ENCODE peak calls at places on chromosomes 6 and 20, in six cellular contexts. C is CD4-positive, alpha-beta T cell; A is natural killer cell; Y is BJ; X is H9; Z is AG04449. M is an unnamed sample.

GRCh38 chr6:169978615-169979161 is 227.3 kb downstream of the ERMARD start:
- DNase-seq in Z (no peak), X (no peak), A (no peak), C (no peak), Y (no peak), M (no peak)

GRCh38 chr20:38935285-38935684 is 9.1 kb downstream of the FAM83D start:
- DNase-seq in A (no peak), Y (no peak), Z (no peak), C (no peak), X (no peak), M (no peak)

GRCh38 chr20:61253640-61254511 is 1.8 kb downstream of the CDH4 start:
- DNase-seq in Z (no peak), Y (no peak), X (peak), A (no peak), C (no peak), M (peak)

GRCh38 chr6:113476937-113477839 is 380.0 kb upstream of the MARCKS start:
- DNase-seq in X (no peak), C (no peak), Z (no peak), Y (no peak), A (no peak), M (no peak)

GRCh38 chr20:57936636-57937310 is 227.0 kb upstream of the PMEPA1 start:
- DNase-seq in C (no peak), X (no peak), Y (no peak), A (no peak), Z (no peak), M (no peak)

GRCh38 chr6:138109042-138109997 is 2.1 kb upstream of the PERP start:
- DNase-seq in A (peak), Y (no peak), X (no peak), Z (no peak), C (peak), M (peak)

GRCh38 chr6:51959744-51960383 is 127.5 kb downstream of the PKHD1 start:
- DNase-seq in A (no peak), Y (peak), C (no peak), Z (no peak), X (peak), M (peak)

GRCh38 chr6:41336824-41337223 is 1.4 kb downstream of the NCR2 start:
- DNase-seq in X (no peak), A (no peak), Z (no peak), Y (no peak), C (no peak), M (no peak)

GRCh38 chr6:158969148-158969547 is 30.9 kb downstream of the RSPH3 start:
- DNase-seq in Z (no peak), X (no peak), A (no peak), Y (no peak), C (no peak), M (no peak)

GRCh38 chr20:846894-847278 is 13.4 kb downstream of the FAM110A start:
- DNase-seq in Y (no peak), A (peak), Z (no peak), C (peak), X (no peak), M (no peak)

GRCh38 chr20:58081842-58082241 is 146.6 kb downstream of the ANKRD60 start:
- DNase-seq in Z (no peak), A (no peak), Y (peak), C (no peak), X (no peak), M (no peak)

GRCh38 chr6:30947231-30947630 is 6.5 kb downstream of the MUCL3 start:
- DNase-seq in Z (no peak), C (no peak), X (no peak), A (no peak), Y (no peak), M (no peak)

GRCh38 chr6:2485116-2485515 is 239.7 kb upstream of the GMDS start:
- DNase-seq in C (no peak), Z (no peak), A (no peak), X (no peak), Y (no peak), M (no peak)

GRCh38 chr6:39330057-39330456 is 7.6 kb upstream of the KCNK16 start:
- DNase-seq in Z (no peak), X (no peak), Y (no peak), A (no peak), C (no peak), M (no peak)

GRCh38 chr20:46210672-46211330 is 92.7 kb downstream of the CD40 start:
- DNase-seq in Z (no peak), A (no peak), X (no peak), C (no peak), Y (no peak), M (no peak)

GRCh38 chr6:79874531-79875132 is 72.7 kb downstream of the ELOVL4 start:
- DNase-seq in Y (no peak), A (no peak), C (no peak), Z (no peak), X (no peak), M (no peak)

GRCh38 chr6:2563635-2564034 is 187.1 kb downstream of the MYLK4 start:
- DNase-seq in C (no peak), Y (no peak), Z (no peak), X (no peak), A (no peak), M (no peak)

GRCh38 chr6:147712841-147713240 is 204.4 kb downstream of the SAMD5 start:
- DNase-seq in X (no peak), Y (no peak), A (no peak), C (no peak), Z (no peak), M (no peak)

GRCh38 chr20:38127011-38127621 is 38.0 kb downstream of the TGM2 start:
- DNase-seq in A (no peak), C (no peak), Y (no peak), Z (no peak), X (no peak), M (no peak)

DNA sequence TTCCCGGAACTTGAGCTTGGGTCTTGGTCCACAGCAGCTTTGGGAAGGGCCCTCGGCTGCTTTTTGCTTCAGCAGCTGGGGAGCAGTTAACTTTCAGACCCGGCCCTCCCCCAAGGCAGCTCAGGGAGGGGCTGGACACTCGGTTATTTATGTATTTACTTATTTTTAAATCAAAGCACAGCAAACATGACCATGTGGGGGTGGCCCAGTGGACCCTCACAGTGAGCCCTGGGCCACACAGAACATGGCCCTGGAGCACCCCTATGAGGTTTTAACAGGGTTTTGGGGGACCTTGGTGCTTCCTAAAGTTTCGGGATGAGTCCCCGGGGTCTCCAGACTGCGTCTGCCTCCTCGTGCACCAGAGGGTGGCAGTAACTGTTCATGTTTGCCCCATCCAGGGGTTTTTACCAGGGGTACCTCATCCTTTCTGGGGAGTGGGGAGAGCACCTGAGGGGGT is 26.6 kb upstream of the NPBWR2 start:
- DNase-seq in X (no peak), C (no peak), Y (no peak), A (no peak), Z (no peak), M (no peak)
- TF ChIP-seq CTCF in X (peak), C (no peak), Y (no peak), A (no peak), Z (no peak), M (no peak)

DNA sequence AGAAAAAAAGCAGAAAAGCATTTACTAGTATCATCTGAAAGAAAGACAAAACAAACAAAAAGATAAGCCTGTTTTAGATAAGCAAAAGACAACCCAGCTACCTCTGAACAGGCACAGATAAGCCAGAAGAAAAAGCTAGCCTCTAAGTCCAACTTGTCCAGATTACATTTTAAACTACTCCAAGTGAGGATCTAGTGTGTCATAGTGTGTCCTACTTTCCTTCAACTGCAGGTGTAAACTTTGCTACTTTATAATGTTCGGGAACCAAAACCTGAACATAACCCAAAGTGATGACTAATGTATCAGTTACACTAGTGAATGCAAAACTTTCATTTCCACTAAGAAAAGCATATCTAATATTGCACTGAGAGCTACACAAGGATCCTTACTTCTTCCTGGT is 19.5 kb downstream of the ADNP start:
- DNase-seq in A (no peak), Y (no peak), X (no peak), Z (no peak), C (no peak), M (no peak)
- TF ChIP-seq CTCF in A (no peak), Y (no peak), X (no peak), Z (no peak), C (no peak), M (no peak)

GRCh38 chr20:54201268-54201846 is 6.5 kb upstream of the PFDN4 start:
- DNase-seq in C (no peak), X (no peak), Y (no peak), Z (no peak), A (no peak), M (no peak)
- TF ChIP-seq CTCF in C (no peak), X (no peak), Y (no peak), Z (no peak), A (no peak), M (no peak)

DNA sequence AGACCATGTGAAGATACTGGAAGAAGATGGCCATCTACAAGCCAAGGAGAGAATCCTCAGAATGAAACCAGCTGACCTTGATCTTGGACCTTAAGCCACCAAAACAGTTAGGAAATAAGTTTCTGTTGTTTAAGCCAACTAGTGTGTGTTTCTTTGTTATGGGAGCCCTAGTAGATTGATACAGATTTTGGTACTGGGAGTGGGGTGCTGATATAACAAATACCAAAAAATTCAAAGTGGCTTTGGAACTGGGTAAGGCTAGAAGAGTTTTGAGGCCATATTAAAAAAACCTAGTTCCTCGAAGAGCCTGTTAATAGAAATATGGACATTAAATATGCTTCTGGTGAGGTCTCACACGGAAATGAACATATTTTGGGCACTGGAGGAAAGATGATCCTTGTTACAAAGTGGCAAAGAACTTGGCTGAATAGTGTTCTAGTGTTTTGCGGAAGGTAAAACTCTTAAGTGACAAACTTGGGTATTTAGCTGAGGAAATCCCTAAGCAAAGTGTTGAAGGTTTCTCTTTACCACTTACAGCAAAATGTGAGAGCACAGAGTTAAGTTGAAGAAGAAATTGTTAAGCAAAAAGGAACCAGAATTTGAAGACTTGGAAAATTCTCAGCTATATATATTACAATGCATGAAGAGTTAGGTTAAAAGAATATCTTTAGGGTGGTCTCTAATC is 55.1 kb upstream of the CD83 start:
- DNase-seq in A (no peak), X (no peak), Y (no peak), Z (no peak), C (no peak), M (no peak)
- TF ChIP-seq CTCF in A (no peak), X (no peak), Y (no peak), Z (no peak), C (no peak), M (no peak)

DNA sequence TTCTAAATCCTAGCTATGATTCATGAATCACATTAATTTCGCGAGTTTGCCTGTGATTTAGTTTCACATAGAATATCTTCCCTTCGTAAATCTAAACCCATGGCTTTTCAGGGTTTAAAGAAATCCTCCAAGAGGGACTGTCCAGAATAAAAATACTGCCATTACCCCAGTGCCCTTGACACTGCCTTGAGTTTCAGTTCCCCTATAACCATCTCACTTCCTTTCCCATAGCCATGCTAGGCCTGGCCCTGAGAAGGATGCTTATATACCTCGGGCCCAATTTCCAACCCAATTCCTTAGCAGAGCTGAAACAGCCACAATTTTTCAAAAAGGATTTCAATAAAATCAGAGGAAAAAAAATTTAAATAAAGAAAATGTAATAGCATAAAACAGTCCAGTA is 697.3 kb downstream of the FRK start:
- DNase-seq in C (no peak), A (no peak), Y (no peak), X (no peak), Z (no peak), M (no peak)
- TF ChIP-seq CTCF in C (no peak), A (no peak), Y (no peak), X (no peak), Z (no peak), M (no peak)

GRCh38 chr20:50713677-50714101 is 17.7 kb upstream of the PARD6B start:
- DNase-seq in A (no peak), Z (no peak), Y (no peak), C (no peak), X (peak), M (peak)
- TF ChIP-seq CTCF in A (no peak), Z (peak), Y (peak), C (no peak), X (peak), M (no peak)

DNA sequence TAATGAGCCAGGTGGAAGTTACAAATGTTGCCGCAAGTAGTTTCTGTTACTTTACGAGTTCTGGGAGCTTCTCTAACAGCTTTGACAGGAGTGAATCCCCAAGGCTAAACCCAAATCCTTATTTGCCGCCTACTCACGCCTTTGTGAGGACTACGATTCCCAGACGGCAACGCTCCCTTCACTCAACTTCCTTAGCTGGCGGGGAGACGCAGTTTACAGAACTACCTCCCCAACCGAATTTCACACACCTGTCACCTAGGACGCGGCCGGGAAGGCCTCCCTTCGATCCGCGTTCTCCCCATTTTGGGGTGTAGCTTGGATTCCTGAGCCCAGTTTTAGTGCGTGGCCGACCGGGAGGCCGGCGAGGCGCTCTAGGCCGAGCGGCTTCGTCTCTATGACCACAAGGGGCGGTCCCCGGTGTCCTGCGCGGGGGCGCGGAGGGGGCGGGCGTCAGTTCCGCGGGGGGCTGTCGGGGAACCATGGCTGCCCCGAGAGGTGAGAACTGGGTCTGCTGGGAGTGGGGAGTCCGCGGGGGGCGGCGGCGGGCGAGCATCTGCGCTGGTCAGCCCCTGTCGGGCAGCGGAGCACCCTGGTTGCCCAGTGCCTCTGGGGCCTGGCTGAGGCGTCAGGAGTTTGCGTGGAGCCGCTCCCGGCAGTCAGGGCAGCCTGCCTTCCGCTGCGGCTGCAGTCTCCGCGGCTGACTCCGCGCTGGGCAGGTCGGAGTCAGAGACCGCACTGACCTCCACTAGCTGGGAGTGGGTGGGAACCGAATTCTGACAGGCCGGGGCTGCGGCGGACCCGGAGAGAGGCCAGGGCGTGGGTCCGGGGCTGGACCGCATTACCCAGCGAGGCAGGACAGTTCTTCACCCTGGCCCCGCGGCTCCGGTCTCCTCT is at the start of gene SLC35A1:
- DNase-seq in X (peak), Z (peak), C (peak), Y (peak), A (peak), M (peak)
- TF ChIP-seq CTCF in X (no peak), Z (peak), C (no peak), Y (peak), A (no peak), M (no peak)

GRCh38 chr6:44062105-44062770 is 65.0 kb downstream of the MRPL14 start:
- DNase-seq in C (no peak), X (no peak), Z (no peak), A (no peak), Y (no peak), M (no peak)

GRCh38 chr6:44064089-44064947 is 62.9 kb downstream of the MRPL14 start:
- DNase-seq in Y (peak), C (no peak), Z (peak), A (no peak), X (no peak), M (no peak)

GRCh38 chr6:44063561-44064059 is 63.6 kb downstream of the MRPL14 start:
- DNase-seq in Z (no peak), A (no peak), C (no peak), X (no peak), Y (no peak), M (no peak)

GRCh38 chr6:44061375-44062104 is 65.7 kb downstream of the MRPL14 start:
- DNase-seq in A (no peak), C (no peak), Y (no peak), Z (no peak), X (no peak), M (no peak)

DNA sequence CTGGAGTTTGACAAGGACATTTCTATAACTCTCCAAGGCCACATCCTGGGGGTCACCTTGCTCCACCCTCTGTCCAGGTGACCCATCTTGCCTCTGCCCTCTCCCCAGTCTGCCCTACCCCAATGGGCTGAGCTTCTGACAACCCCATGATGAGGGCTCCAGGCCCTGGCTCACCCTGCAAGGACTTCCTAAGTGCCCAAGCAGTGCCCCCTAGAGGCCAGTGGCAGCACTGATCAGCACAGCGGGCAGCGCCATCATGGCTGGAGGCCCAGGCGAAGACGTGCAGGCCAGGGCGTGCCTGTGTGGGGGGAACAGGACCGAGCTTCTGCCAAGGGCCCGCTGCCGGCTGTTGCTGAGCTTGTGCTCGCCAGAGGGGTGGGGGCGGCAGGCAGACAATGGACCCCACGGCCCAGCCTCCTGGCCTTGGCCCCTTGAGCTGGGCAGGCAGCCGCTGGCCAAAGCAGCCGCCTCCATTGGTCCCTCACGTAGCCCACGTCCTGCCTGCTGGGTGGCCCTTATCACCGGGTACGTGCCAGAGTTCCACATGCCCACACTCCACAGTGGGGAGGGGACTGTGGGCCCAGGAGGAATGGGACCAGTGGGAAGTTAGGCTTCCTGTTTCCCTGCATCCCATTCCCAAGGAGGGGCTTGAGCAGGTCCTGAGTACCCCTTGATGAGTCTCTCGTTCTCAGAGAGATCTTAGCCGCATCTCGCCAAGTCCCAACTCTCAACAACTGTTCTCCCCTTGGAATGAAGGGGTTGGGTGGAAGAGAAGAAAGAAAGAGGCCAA is 64.3 kb downstream of the MRPL14 start:
- DNase-seq in Y (no peak), X (peak), C (no peak), A (no peak), Z (no peak), M (peak)
- TF ChIP-seq CTCF in Y (peak), X (peak), C (no peak), A (no peak), Z (peak), M (peak)